ENCODE peak calls at places on chromosome 3, in five cellular contexts. One of them, this sample, is unnamed.

GRCh38 chr3:50090985-50091384 is 2.3 kb downstream of the RBM5 start:
- DNase-seq in spleen: no peak
- DNase-seq in AG10803: no peak
- DNase-seq in fibroblast of lung: no peak
- DNase-seq in astrocyte of the spinal cord: no peak
- DNase-seq in this sample: no peak

GRCh38 chr3:121781611-121782010 is 32.1 kb upstream of the GOLGB1 start:
- DNase-seq in spleen: no peak
- DNase-seq in AG10803: no peak
- DNase-seq in fibroblast of lung: no peak
- DNase-seq in astrocyte of the spinal cord: no peak
- DNase-seq in this sample: no peak

GRCh38 chr3:16704938-16705337 is 99.7 kb upstream of the DAZL start:
- DNase-seq in spleen: no peak
- DNase-seq in AG10803: no peak
- DNase-seq in fibroblast of lung: no peak
- DNase-seq in astrocyte of the spinal cord: no peak
- DNase-seq in this sample: no peak

GRCh38 chr3:50600141-50600753 is 11.3 kb downstream of the CISH start:
- DNase-seq in spleen: no peak
- DNase-seq in AG10803: no peak
- DNase-seq in fibroblast of lung: no peak
- DNase-seq in astrocyte of the spinal cord: no peak
- DNase-seq in this sample: no peak

GRCh38 chr3:119175869-119176756 is 2.7 kb downstream of the UPK1B start:
- DNase-seq in spleen: no peak
- DNase-seq in AG10803: peak
- DNase-seq in fibroblast of lung: peak
- DNase-seq in astrocyte of the spinal cord: peak
- DNase-seq in this sample: peak

GRCh38 chr3:30181546-30181945 is 424.9 kb upstream of the TGFBR2 start:
- DNase-seq in spleen: no peak
- DNase-seq in AG10803: peak
- DNase-seq in fibroblast of lung: no peak
- DNase-seq in astrocyte of the spinal cord: no peak
- DNase-seq in this sample: no peak

GRCh38 chr3:81823882-81824395 is 62.5 kb upstream of the GBE1 start:
- DNase-seq in spleen: no peak
- DNase-seq in AG10803: peak
- DNase-seq in fibroblast of lung: peak
- DNase-seq in astrocyte of the spinal cord: no peak
- DNase-seq in this sample: no peak

GRCh38 chr3:47540281-47540680 is 26.8 kb upstream of the ELP6 start:
- DNase-seq in spleen: no peak
- DNase-seq in AG10803: peak
- DNase-seq in fibroblast of lung: peak
- DNase-seq in astrocyte of the spinal cord: no peak
- DNase-seq in this sample: peak

GRCh38 chr3:16319307-16319706 is 54.3 kb downstream of the OXNAD1 start:
- DNase-seq in spleen: no peak
- DNase-seq in AG10803: no peak
- DNase-seq in fibroblast of lung: no peak
- DNase-seq in astrocyte of the spinal cord: no peak
- DNase-seq in this sample: peak

GRCh38 chr3:128603811-128604447 is 46.7 kb downstream of the RPN1 start:
- DNase-seq in spleen: no peak
- DNase-seq in AG10803: no peak
- DNase-seq in fibroblast of lung: no peak
- DNase-seq in astrocyte of the spinal cord: no peak
- DNase-seq in this sample: no peak

GRCh38 chr3:107465064-107465631 is 57.6 kb upstream of the BBX start:
- DNase-seq in spleen: no peak
- DNase-seq in AG10803: no peak
- DNase-seq in fibroblast of lung: no peak
- DNase-seq in astrocyte of the spinal cord: no peak
- DNase-seq in this sample: no peak

GRCh38 chr3:167882057-167882667 is 146.6 kb downstream of the SERPINI1 start:
- DNase-seq in spleen: no peak
- DNase-seq in AG10803: peak
- DNase-seq in fibroblast of lung: peak
- DNase-seq in astrocyte of the spinal cord: peak
- DNase-seq in this sample: peak

GRCh38 chr3:155946178-155946577 is 75.7 kb downstream of the GMPS start:
- DNase-seq in spleen: no peak
- DNase-seq in AG10803: peak
- DNase-seq in fibroblast of lung: peak
- DNase-seq in astrocyte of the spinal cord: peak
- DNase-seq in this sample: peak

GRCh38 chr3:16460273-16460672 is 53.2 kb downstream of the RFTN1 start:
- DNase-seq in spleen: no peak
- DNase-seq in AG10803: no peak
- DNase-seq in fibroblast of lung: no peak
- DNase-seq in astrocyte of the spinal cord: no peak
- DNase-seq in this sample: no peak

GRCh38 chr3:18127181-18127863 is 297.8 kb downstream of the SATB1 start:
- DNase-seq in spleen: no peak
- DNase-seq in AG10803: no peak
- DNase-seq in fibroblast of lung: no peak
- DNase-seq in astrocyte of the spinal cord: no peak
- DNase-seq in this sample: no peak

GRCh38 chr3:102006812-102007485 is 157.6 kb downstream of the NFKBIZ start:
- DNase-seq in spleen: no peak
- DNase-seq in AG10803: peak
- DNase-seq in fibroblast of lung: peak
- DNase-seq in astrocyte of the spinal cord: peak
- DNase-seq in this sample: peak

GRCh38 chr3:55567615-55568014 is 80.5 kb upstream of the WNT5A start:
- DNase-seq in spleen: no peak
- DNase-seq in AG10803: no peak
- DNase-seq in fibroblast of lung: peak
- DNase-seq in astrocyte of the spinal cord: no peak
- DNase-seq in this sample: no peak

GRCh38 chr3:147008886-147009285 is 397.5 kb downstream of the ZIC4 start:
- DNase-seq in spleen: no peak
- DNase-seq in AG10803: peak
- DNase-seq in fibroblast of lung: peak
- DNase-seq in astrocyte of the spinal cord: peak
- DNase-seq in this sample: no peak

GRCh38 chr3:69806735-69807438 is 67.6 kb downstream of the MITF start:
- DNase-seq in spleen: no peak
- DNase-seq in AG10803: peak
- DNase-seq in fibroblast of lung: peak
- DNase-seq in astrocyte of the spinal cord: peak
- DNase-seq in this sample: no peak

GRCh38 chr3:131231710-131232348 is 149.7 kb upstream of the NUDT16 start:
- DNase-seq in spleen: no peak
- DNase-seq in AG10803: no peak
- DNase-seq in fibroblast of lung: peak
- DNase-seq in astrocyte of the spinal cord: peak
- DNase-seq in this sample: peak

GRCh38 chr3:143283432-143284128 is 164.0 kb downstream of the CHST2 start:
- DNase-seq in spleen: no peak
- DNase-seq in AG10803: no peak
- DNase-seq in fibroblast of lung: peak
- DNase-seq in astrocyte of the spinal cord: peak
- DNase-seq in this sample: peak

GRCh38 chr3:1232276-1232675 is 139.5 kb downstream of the CNTN6 start:
- DNase-seq in spleen: no peak
- DNase-seq in AG10803: no peak
- DNase-seq in fibroblast of lung: no peak
- DNase-seq in astrocyte of the spinal cord: no peak
- DNase-seq in this sample: no peak

GRCh38 chr3:177776656-177777055 is 579.4 kb upstream of the TBL1XR1 start:
- DNase-seq in spleen: no peak
- DNase-seq in AG10803: peak
- DNase-seq in fibroblast of lung: peak
- DNase-seq in astrocyte of the spinal cord: peak
- DNase-seq in this sample: peak

GRCh38 chr3:156677536-156677935 is 3.1 kb downstream of the TIPARP start:
- DNase-seq in spleen: no peak
- DNase-seq in AG10803: no peak
- DNase-seq in fibroblast of lung: no peak
- DNase-seq in astrocyte of the spinal cord: peak
- DNase-seq in this sample: no peak

GRCh38 chr3:51401639-51402166 is 10.6 kb downstream of the RBM15B start:
- DNase-seq in spleen: no peak
- DNase-seq in AG10803: no peak
- DNase-seq in fibroblast of lung: no peak
- DNase-seq in astrocyte of the spinal cord: no peak
- DNase-seq in this sample: no peak

GRCh38 chr3:187943677-187944390 is 198.6 kb upstream of the BCL6 start:
- DNase-seq in spleen: no peak
- DNase-seq in AG10803: peak
- DNase-seq in fibroblast of lung: peak
- DNase-seq in astrocyte of the spinal cord: peak
- DNase-seq in this sample: peak

GRCh38 chr3:140341213-140341612 is 336.7 kb upstream of the TRIM42 start:
- DNase-seq in spleen: no peak
- DNase-seq in AG10803: no peak
- DNase-seq in fibroblast of lung: no peak
- DNase-seq in astrocyte of the spinal cord: no peak
- DNase-seq in this sample: no peak

GRCh38 chr3:50585919-50586762 is 16.8 kb downstream of the HEMK1 start:
- DNase-seq in spleen: no peak
- DNase-seq in AG10803: no peak
- DNase-seq in fibroblast of lung: no peak
- DNase-seq in astrocyte of the spinal cord: no peak
- DNase-seq in this sample: no peak

GRCh38 chr3:184785856-184786255 is 26.1 kb upstream of the VPS8 start:
- DNase-seq in spleen: no peak
- DNase-seq in AG10803: peak
- DNase-seq in fibroblast of lung: no peak
- DNase-seq in astrocyte of the spinal cord: no peak
- DNase-seq in this sample: no peak

GRCh38 chr3:43748179-43748578 is 57.4 kb downstream of the ABHD5 start:
- DNase-seq in spleen: no peak
- DNase-seq in AG10803: peak
- DNase-seq in fibroblast of lung: peak
- DNase-seq in astrocyte of the spinal cord: peak
- DNase-seq in this sample: peak

GRCh38 chr3:43737001-43737440 is 46.3 kb downstream of the ABHD5 start:
- DNase-seq in spleen: no peak
- DNase-seq in AG10803: no peak
- DNase-seq in fibroblast of lung: peak
- DNase-seq in astrocyte of the spinal cord: no peak
- DNase-seq in this sample: no peak

GRCh38 chr3:43747641-43748040 is 56.9 kb downstream of the ABHD5 start:
- DNase-seq in spleen: no peak
- DNase-seq in AG10803: peak
- DNase-seq in fibroblast of lung: peak
- DNase-seq in astrocyte of the spinal cord: no peak
- DNase-seq in this sample: no peak

GRCh38 chr3:43738305-43738704 is 47.6 kb downstream of the ABHD5 start:
- DNase-seq in spleen: no peak
- DNase-seq in AG10803: no peak
- DNase-seq in fibroblast of lung: no peak
- DNase-seq in astrocyte of the spinal cord: no peak
- DNase-seq in this sample: no peak

GRCh38 chr3:43742935-43743334 is 52.2 kb downstream of the ABHD5 start:
- DNase-seq in spleen: no peak
- DNase-seq in AG10803: peak
- DNase-seq in fibroblast of lung: no peak
- DNase-seq in astrocyte of the spinal cord: no peak
- DNase-seq in this sample: no peak
- TF ChIP-seq CTCF in spleen: no peak
- TF ChIP-seq CTCF in AG10803: peak
- TF ChIP-seq CTCF in fibroblast of lung: no peak
- TF ChIP-seq CTCF in astrocyte of the spinal cord: peak
- TF ChIP-seq CTCF in this sample: peak

DNA sequence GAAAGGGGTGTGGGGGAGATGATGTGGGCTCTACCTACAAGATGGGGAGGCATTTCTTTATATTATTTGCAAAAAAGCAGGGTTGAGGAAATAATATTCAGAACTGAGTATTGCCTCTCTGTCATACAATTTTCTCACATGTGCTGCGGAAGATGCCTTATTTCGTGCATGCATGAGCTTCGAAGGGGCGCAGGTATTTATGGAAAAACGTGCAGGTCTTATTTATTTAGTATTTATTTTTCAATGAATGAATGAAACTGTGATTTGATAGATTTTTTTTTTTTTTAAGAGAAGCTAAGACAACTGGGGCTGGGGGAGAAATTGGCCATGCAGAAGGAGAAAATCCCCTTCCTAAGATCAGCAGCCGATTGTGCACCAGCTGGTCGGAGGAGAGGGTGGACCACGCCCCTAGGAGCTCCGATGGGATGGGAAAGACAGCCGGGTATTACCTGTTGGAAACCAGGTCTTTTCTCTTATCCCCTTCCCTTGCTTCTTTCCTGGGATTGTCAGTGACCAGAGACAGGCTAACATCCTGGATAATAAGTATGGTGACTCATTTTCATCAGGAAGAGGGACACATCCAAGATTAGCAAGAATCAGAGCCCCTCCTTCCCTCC is 827 bp downstream of the GAP43 start:
- DNase-seq in spleen: no peak
- DNase-seq in AG10803: no peak
- DNase-seq in fibroblast of lung: no peak
- DNase-seq in astrocyte of the spinal cord: no peak
- DNase-seq in this sample: no peak
- H3K4me3 ChIP-seq in spleen: no peak
- H3K4me3 ChIP-seq in AG10803: no peak
- H3K4me3 ChIP-seq in fibroblast of lung: peak
- H3K4me3 ChIP-seq in astrocyte of the spinal cord: peak
- H3K4me3 ChIP-seq in this sample: no peak

DNA sequence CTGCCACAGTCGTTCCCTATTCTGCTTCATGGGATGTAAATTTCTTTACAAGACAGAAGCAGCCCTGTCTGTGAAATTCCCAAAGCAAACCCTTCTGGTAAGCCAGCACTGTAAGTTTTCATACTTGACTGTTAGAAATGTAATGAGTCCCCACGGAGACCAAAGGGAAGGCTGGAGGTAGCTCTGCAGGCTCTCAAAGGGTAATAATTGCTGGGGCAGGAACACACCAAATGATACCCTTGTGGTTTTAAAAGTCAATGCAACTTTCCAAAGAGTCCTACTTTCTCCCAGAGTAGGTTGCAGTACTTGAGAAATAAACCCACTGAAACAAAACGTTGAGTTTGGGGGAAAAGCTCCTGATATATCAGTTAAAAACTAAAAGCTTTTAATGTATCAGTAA is 129.8 kb upstream of the HES1 start:
- DNase-seq in spleen: no peak
- DNase-seq in AG10803: no peak
- DNase-seq in fibroblast of lung: no peak
- DNase-seq in astrocyte of the spinal cord: no peak
- DNase-seq in this sample: no peak
- TF ChIP-seq CTCF in spleen: no peak
- TF ChIP-seq CTCF in AG10803: no peak
- TF ChIP-seq CTCF in fibroblast of lung: no peak
- TF ChIP-seq CTCF in astrocyte of the spinal cord: no peak
- TF ChIP-seq CTCF in this sample: no peak

DNA sequence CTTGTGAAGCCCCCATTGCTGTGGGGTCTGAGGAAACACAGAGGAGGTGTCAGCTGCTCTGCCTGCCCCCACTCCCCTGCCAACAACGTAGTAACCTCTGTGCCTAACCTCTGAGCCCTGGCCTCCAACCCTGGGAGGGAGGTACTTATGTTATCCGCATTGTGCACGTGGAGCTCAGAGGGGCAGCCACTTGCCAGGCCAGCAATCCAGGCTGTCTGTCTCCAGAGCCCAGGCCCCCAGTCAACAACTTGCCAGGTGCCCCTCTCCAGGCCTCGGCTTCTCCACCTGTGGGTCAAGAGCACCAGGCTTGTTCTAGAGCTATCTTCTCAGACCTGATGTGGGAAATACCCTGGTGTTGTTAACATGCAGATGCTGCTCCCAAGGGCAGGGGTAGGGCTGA is 2.7 kb downstream of the TPRA1 start:
- DNase-seq in spleen: no peak
- DNase-seq in AG10803: no peak
- DNase-seq in fibroblast of lung: no peak
- DNase-seq in astrocyte of the spinal cord: no peak
- DNase-seq in this sample: no peak
- H3K4me3 ChIP-seq in spleen: no peak
- H3K4me3 ChIP-seq in AG10803: no peak
- H3K4me3 ChIP-seq in fibroblast of lung: peak
- H3K4me3 ChIP-seq in astrocyte of the spinal cord: no peak
- H3K4me3 ChIP-seq in this sample: no peak